ENCODE peak calls at places on chromosomes 12 and 14, in six cellular contexts. Y, J, E, T, L and D are unnamed samples.

GRCh38 chr14:95895720-95896119 is 19.1 kb downstream of the TUNAR start:
- DNase-seq in L (no peak), T (peak), E (no peak), J (peak), Y (no peak), D (peak)

GRCh38 chr12:91144053-91144452 is 32.8 kb upstream of the LUM start:
- DNase-seq in T (no peak), E (no peak), Y (no peak), L (no peak), J (peak), D (no peak)

GRCh38 chr12:129049917-129050316 is 196.6 kb downstream of the GLT1D1 start:
- DNase-seq in J (no peak), L (no peak), E (no peak), Y (no peak), T (peak), D (peak)

GRCh38 chr12:84058136-84058535 is 854.5 kb downstream of the SLC6A15 start:
- DNase-seq in E (no peak), J (no peak), T (peak), L (no peak), Y (no peak), D (no peak)

GRCh38 chr12:90003688-90004087 is 295.1 kb upstream of the ATP2B1 start:
- DNase-seq in Y (no peak), J (no peak), T (no peak), E (no peak), L (no peak), D (no peak)

GRCh38 chr14:56754966-56755365 is 55.3 kb downstream of the OTX2 start:
- DNase-seq in E (no peak), L (no peak), Y (no peak), J (no peak), T (no peak), D (no peak)

GRCh38 chr12:70535896-70536374 is 101.3 kb downstream of the PTPRB start:
- DNase-seq in J (no peak), T (peak), E (no peak), Y (no peak), L (no peak), D (no peak)

GRCh38 chr14:33586806-33587205 is 364.1 kb downstream of the EGLN3 start:
- DNase-seq in L (no peak), E (no peak), J (no peak), Y (no peak), T (no peak), D (no peak)

GRCh38 chr14:59253527-59253926 is 65.1 kb downstream of the DAAM1 start:
- DNase-seq in J (no peak), E (no peak), T (no peak), Y (no peak), L (no peak), D (no peak)

GRCh38 chr12:68841717-68842116 is 33.7 kb downstream of the MDM2 start:
- DNase-seq in T (no peak), L (no peak), E (no peak), Y (no peak), J (no peak), D (no peak)
- H3K27ac ChIP-seq in T (no peak), L (no peak), E (no peak), Y (no peak), J (no peak), D (peak)

DNA sequence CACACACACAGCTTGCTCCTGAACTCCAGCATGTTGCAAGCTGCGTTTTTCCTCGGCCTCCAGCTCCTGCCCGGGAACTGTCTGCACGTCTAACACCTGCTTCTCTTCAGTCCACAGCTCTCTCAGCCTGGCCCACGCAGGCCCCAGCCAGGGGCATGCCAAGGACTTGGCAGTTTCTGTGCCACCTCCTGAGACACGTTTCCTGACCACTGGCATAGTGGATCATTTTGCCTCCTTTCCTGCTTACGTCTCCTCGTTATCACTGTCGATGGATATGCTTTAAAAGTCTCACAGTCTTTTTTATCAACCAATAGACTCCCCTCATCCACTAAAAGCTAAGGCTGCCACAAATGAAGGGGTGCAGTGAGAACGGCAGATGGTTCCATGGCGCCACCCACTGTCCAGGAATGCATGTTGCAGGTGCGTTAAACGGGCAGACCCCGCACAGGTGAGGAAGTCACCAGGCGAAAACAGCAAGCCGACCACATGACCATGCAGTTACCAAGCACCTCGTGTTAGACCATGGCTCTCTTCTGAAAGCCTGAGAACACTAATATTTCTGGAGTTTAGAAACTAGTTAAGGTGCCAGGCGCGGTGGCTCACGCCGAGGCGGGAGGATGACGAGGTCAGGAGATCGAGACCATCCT is 14.7 kb upstream of the TEAD4 start:
- DNase-seq in Y (peak), L (peak), E (peak), J (peak), T (peak), D (peak)
- H3K27ac ChIP-seq in Y (no peak), L (no peak), E (no peak), J (no peak), T (no peak), D (no peak)

GRCh38 chr14:102194856-102195255 is 55.2 kb downstream of the WDR20 start:
- DNase-seq in E (no peak), Y (no peak), T (no peak), J (no peak), L (no peak), D (no peak)

GRCh38 chr14:102195446-102195845 is 55.7 kb downstream of the WDR20 start:
- DNase-seq in L (no peak), E (no peak), J (no peak), Y (no peak), T (no peak), D (no peak)

GRCh38 chr14:102197317-102197850 is 57.7 kb downstream of the WDR20 start:
- DNase-seq in J (no peak), Y (no peak), E (no peak), T (no peak), L (no peak), D (no peak)

GRCh38 chr14:102196008-102196407 is 56.3 kb downstream of the WDR20 start:
- DNase-seq in L (no peak), J (no peak), Y (no peak), E (no peak), T (no peak), D (no peak)

GRCh38 chr14:102196436-102197230 is 56.9 kb downstream of the WDR20 start:
- DNase-seq in L (no peak), Y (no peak), E (no peak), J (no peak), T (no peak), D (no peak)
- H3K27ac ChIP-seq in L (no peak), Y (no peak), E (no peak), J (no peak), T (no peak), D (no peak)

GRCh38 chr12:109165599-109165998 is 49.2 kb downstream of the ACACB start:
- DNase-seq in E (peak), T (no peak), J (no peak), Y (no peak), L (no peak), D (no peak)

GRCh38 chr12:109163150-109163549 is 46.8 kb downstream of the ACACB start:
- DNase-seq in L (no peak), Y (no peak), E (no peak), J (no peak), T (no peak), D (no peak)

GRCh38 chr12:109160433-109160832 is 44.0 kb downstream of the ACACB start:
- DNase-seq in J (no peak), Y (peak), L (no peak), T (no peak), E (no peak), D (no peak)

GRCh38 chr12:109160873-109161272 is 44.5 kb downstream of the ACACB start:
- DNase-seq in J (no peak), Y (peak), E (no peak), T (no peak), L (no peak), D (no peak)

GRCh38 chr12:109162551-109162950 is 46.2 kb downstream of the ACACB start:
- DNase-seq in J (no peak), L (no peak), T (no peak), E (no peak), Y (no peak), D (no peak)
- H3K27ac ChIP-seq in J (no peak), L (no peak), T (no peak), E (no peak), Y (peak), D (no peak)

GRCh38 chr14:68284834-68285233 is 465.3 kb downstream of the RAD51B start:
- DNase-seq in T (no peak), E (no peak), L (peak), Y (no peak), J (no peak), D (no peak)

GRCh38 chr14:68284333-68284732 is 464.8 kb downstream of the RAD51B start:
- DNase-seq in Y (no peak), T (no peak), E (no peak), L (no peak), J (no peak), D (no peak)

GRCh38 chr14:68281497-68281896 is 461.9 kb downstream of the RAD51B start:
- DNase-seq in J (no peak), Y (no peak), E (no peak), L (no peak), T (no peak), D (no peak)

GRCh38 chr14:68283378-68284123 is 464.0 kb downstream of the RAD51B start:
- DNase-seq in E (no peak), T (no peak), Y (peak), J (no peak), L (peak), D (no peak)

DNA sequence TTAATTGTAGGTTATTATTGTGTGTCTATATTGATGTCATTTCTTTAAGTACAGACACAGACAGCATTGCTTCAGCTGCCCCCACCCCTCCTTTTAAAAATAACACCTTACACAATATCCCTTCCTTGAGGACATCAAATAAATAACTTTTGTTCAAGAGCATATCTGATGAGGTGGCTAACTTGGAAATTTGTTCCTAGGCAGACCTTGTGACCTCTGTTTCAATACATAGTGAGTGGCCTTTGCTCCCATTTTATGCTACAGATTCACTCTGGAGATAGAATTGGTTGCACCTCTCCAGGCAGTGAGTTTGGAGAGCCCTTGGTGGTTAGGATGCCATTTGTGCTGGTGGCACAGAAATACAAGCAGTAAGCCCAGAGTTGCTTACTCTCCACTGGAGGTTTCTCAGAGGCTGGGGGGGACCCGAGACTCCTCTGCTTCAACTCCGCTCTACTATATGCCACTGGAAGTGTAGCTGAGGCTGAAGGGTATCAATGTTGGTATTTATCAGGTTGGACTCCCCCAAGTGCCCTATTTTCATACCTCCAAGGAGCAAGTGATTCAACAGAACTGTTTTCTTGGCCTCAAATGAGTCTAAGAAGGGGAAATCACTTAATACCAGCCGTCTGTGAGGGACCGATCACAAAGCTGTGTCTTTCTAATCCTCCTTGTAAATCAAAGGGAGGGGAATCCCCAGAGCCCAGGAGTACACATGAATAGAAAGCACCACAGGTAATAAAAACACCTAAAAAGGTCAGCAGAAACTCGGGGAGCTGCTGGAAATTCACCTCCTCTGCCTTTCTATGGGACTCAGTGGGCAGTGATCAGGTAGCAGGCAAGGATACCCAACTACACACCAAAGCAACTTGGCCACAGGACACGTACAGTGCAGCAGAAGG is 463.1 kb downstream of the RAD51B start:
- DNase-seq in T (no peak), Y (no peak), E (no peak), J (no peak), L (peak), D (no peak)
- H3K27ac ChIP-seq in T (no peak), Y (peak), E (no peak), J (no peak), L (peak), D (no peak)

GRCh38 chr14:54815531-54815930 is 87.1 kb downstream of the GCH1 start:
- DNase-seq in Y (no peak), E (no peak), T (no peak), L (no peak), J (no peak), D (no peak)

GRCh38 chr14:54816450-54816849 is 86.2 kb downstream of the GCH1 start:
- DNase-seq in T (no peak), Y (no peak), J (no peak), L (no peak), E (no peak), D (no peak)

GRCh38 chr14:54813081-54813480 is 89.5 kb downstream of the GCH1 start:
- DNase-seq in E (no peak), Y (no peak), L (no peak), J (no peak), T (no peak), D (no peak)

GRCh38 chr14:54814076-54814475 is 88.5 kb downstream of the GCH1 start:
- DNase-seq in E (no peak), L (no peak), Y (no peak), T (peak), J (no peak), D (peak)

DNA sequence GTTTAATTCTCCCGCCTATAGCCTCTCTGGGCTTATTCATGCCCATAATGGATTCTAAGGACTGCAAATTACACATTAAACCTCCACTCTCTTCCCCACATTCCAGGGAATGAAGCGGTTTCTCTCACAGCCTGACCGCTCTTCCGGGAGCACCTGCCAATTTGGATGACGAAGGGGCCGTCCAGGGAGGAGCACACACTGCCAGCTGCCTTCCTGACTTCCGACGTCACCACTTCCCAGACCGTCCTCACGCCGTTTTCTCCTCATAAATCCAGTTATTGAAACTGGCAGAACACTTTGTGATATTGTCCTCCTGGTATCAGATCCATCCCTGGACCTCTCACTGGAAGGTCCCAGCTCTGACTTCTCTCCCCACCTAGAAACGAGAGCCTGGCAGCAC is 87.6 kb downstream of the GCH1 start:
- DNase-seq in T (no peak), E (peak), Y (no peak), J (no peak), L (no peak), D (no peak)
- H3K27ac ChIP-seq in T (no peak), E (peak), Y (no peak), J (no peak), L (no peak), D (no peak)